ENCODE peak calls at places on chromosomes 13 and 19, in nine cellular contexts. C is lower lobe of right lung; S is GM23338; O is right atrium auricular region; M is heart right ventricle; E is WERI-Rb-1; P is mammary epithelial cell; B is HL-60; H is CD4-positive, CD25-positive, alpha-beta regulatory T cell. R is an unnamed sample.

GRCh38 chr19:58563034-58563573 is 4.7 kb upstream of the UBE2M start:
- DNase-seq in O (no peak), B (no peak), E (peak), H (no peak), M (no peak), S (peak), C (no peak), P (peak), R (no peak)

GRCh38 chr19:41430907-41431306 is 3.7 kb upstream of the B3GNT8 start:
- DNase-seq in H (no peak), O (no peak), E (no peak), C (no peak), P (no peak), S (no peak), M (no peak), B (no peak), R (no peak)

GRCh38 chr13:27360562-27360961 is 63.9 kb upstream of the GTF3A start:
- DNase-seq in B (no peak), S (no peak), P (no peak), C (no peak), O (no peak), H (no peak), E (no peak), M (no peak), R (no peak)

GRCh38 chr13:99982021-99982740 is 597 bp downstream of the ZIC2 start:
- DNase-seq in S (peak), B (no peak), O (peak), P (peak), M (no peak), E (peak), C (no peak), H (no peak), R (peak)

GRCh38 chr19:38539751-38540150 is 78.0 kb downstream of the MAP4K1 start:
- DNase-seq in P (no peak), M (no peak), C (no peak), O (no peak), E (no peak), B (no peak), H (no peak), S (no peak), R (no peak)

GRCh38 chr13:56352356-56352755 is 788.4 kb upstream of the PRR20A start:
- DNase-seq in O (no peak), M (no peak), S (no peak), B (no peak), H (no peak), C (no peak), P (no peak), E (no peak), R (no peak)

GRCh38 chr13:45782327-45783045 is 69.1 kb downstream of the SIAH3 start:
- DNase-seq in O (no peak), E (no peak), P (no peak), S (no peak), M (no peak), C (no peak), H (no peak), B (no peak), R (no peak)

GRCh38 chr13:50129923-50130685 is 114.9 kb downstream of the KCNRG start:
- DNase-seq in O (no peak), H (peak), S (peak), P (no peak), M (peak), C (peak), E (no peak), B (no peak), R (peak)

GRCh38 chr13:77565635-77566034 is 30.1 kb downstream of the SCEL start:
- DNase-seq in B (no peak), H (peak), P (peak), M (no peak), O (no peak), C (no peak), S (peak), E (no peak), R (no peak)

GRCh38 chr13:30004204-30004603 is 153.8 kb upstream of the UBL3 start:
- DNase-seq in M (no peak), E (no peak), C (no peak), B (peak), P (peak), O (peak), H (peak), S (no peak), R (no peak)

GRCh38 chr19:58182989-58183821 is at the start of gene ZNF274:
- DNase-seq in S (peak), O (peak), P (peak), M (peak), C (peak), B (peak), H (peak), E (peak), R (peak)

GRCh38 chr19:11814707-11815050 is 606 bp downstream of the ZNF440 start:
- DNase-seq in S (peak), E (no peak), H (peak), C (no peak), B (peak), M (no peak), P (peak), O (no peak), R (no peak)

GRCh38 chr13:47886314-47886713 is 114.8 kb downstream of the SUCLA2 start:
- DNase-seq in M (no peak), H (peak), E (no peak), P (no peak), B (no peak), S (no peak), C (no peak), O (no peak), R (no peak)

GRCh38 chr13:102487330-102487729 is 85.5 kb upstream of the FGF14 start:
- DNase-seq in S (no peak), B (no peak), H (no peak), C (no peak), M (no peak), O (no peak), E (no peak), P (no peak), R (no peak)

GRCh38 chr19:17340302-17340870 is 3.0 kb downstream of the GTPBP3 start:
- DNase-seq in M (no peak), E (no peak), C (no peak), B (no peak), O (no peak), P (no peak), S (peak), H (no peak), R (peak)

GRCh38 chr19:18697680-18698079 is 14.2 kb downstream of the CRTC1 start:
- DNase-seq in B (no peak), M (no peak), E (no peak), O (no peak), C (peak), H (no peak), S (no peak), P (no peak), R (no peak)

GRCh38 chr19:55080121-55080914 is 4.6 kb downstream of the EPS8L1 start:
- DNase-seq in C (peak), B (peak), O (no peak), S (peak), E (peak), H (peak), P (peak), M (peak), R (no peak)

GRCh38 chr19:6971366-6971765 is 49.9 kb downstream of the MBD3L2B start:
- DNase-seq in S (no peak), B (no peak), C (no peak), O (no peak), E (no peak), P (peak), H (no peak), M (no peak), R (no peak)

GRCh38 chr19:1066251-1066747 is 668 bp upstream of the ARHGAP45 start:
- DNase-seq in S (peak), M (no peak), E (no peak), C (peak), B (no peak), H (no peak), O (no peak), P (no peak), R (no peak)

GRCh38 chr13:73001971-73002370 is 56.8 kb upstream of the KLF5 start:
- DNase-seq in O (no peak), M (no peak), E (no peak), C (no peak), B (no peak), P (no peak), S (no peak), H (no peak), R (no peak)

GRCh38 chr13:25286308-25286968 is 850 bp downstream of the MTMR6 start:
- DNase-seq in H (peak), M (peak), C (no peak), E (no peak), S (peak), O (no peak), B (peak), P (peak), R (peak)

GRCh38 chr19:6318772-6319171 is 14.6 kb downstream of the ACER1 start:
- DNase-seq in S (no peak), B (no peak), H (no peak), M (no peak), O (no peak), C (no peak), E (no peak), P (peak), R (no peak)

GRCh38 chr13:40379186-40379585 is 287.3 kb downstream of the FOXO1 start:
- DNase-seq in E (no peak), B (no peak), C (no peak), H (no peak), S (no peak), O (no peak), M (no peak), P (no peak), R (no peak)

GRCh38 chr19:55014714-55015113 is 23.4 kb downstream of the GP6 start:
- DNase-seq in E (no peak), M (peak), O (no peak), H (peak), C (no peak), P (no peak), B (no peak), S (no peak), R (no peak)

GRCh38 chr13:21663197-21663596 is 7.7 kb upstream of the FGF9 start:
- DNase-seq in O (no peak), E (no peak), S (no peak), M (no peak), C (no peak), B (no peak), H (no peak), P (peak), R (no peak)

GRCh38 chr19:4714016-4714415 is 9.6 kb downstream of the DPP9 start:
- DNase-seq in S (no peak), E (no peak), P (no peak), M (no peak), O (no peak), B (no peak), H (no peak), C (no peak), R (no peak)
- H3K4me3 ChIP-seq in S (no peak), E (no peak), P (no peak), M (no peak), O (no peak), B (no peak), H (no peak), C (no peak), R (no peak)

DNA sequence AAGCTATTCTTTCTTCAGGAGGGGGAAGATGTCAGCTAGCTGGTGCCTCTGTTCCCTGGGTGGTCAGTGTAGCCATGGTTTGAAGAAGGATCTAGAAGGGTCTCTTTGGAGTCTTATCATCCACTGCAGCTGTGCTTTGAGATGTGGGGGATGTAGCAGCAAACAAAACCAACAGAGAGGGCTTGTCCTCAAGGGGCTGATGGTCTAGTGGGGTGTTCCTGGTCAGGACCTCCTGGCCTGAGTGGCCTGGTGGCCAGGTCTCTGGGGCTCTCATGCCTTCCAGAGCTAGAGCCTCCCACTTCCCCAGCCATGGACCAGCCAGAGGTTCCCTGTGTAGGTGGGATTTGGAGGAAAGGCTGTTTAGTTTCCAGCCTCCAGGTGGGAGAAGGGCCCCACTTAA is 40.3 kb downstream of the LYL1 start:
- DNase-seq in E (no peak), M (no peak), S (no peak), C (no peak), P (no peak), B (no peak), H (no peak), O (no peak), R (no peak)
- H3K27ac ChIP-seq in E (no peak), M (peak), S (no peak), C (peak), P (no peak), B (no peak), H (no peak), O (peak), R (no peak)

GRCh38 chr19:30670011-30670329 is 297.8 kb downstream of the ZNF536 start:
- DNase-seq in H (no peak), P (no peak), O (no peak), E (peak), B (no peak), M (no peak), C (no peak), S (peak), R (no peak)

GRCh38 chr19:30667746-30668145 is 295.6 kb downstream of the ZNF536 start:
- DNase-seq in B (no peak), S (no peak), C (no peak), M (no peak), P (no peak), E (no peak), H (no peak), O (no peak), R (no peak)

GRCh38 chr19:30668521-30669155 is 296.5 kb downstream of the ZNF536 start:
- DNase-seq in O (no peak), C (no peak), H (no peak), B (no peak), E (no peak), P (no peak), M (no peak), S (no peak), R (no peak)

GRCh38 chr19:30670562-30671513 is 298.7 kb downstream of the ZNF536 start:
- DNase-seq in O (no peak), E (no peak), S (no peak), P (no peak), B (no peak), C (no peak), H (no peak), M (no peak), R (no peak)

DNA sequence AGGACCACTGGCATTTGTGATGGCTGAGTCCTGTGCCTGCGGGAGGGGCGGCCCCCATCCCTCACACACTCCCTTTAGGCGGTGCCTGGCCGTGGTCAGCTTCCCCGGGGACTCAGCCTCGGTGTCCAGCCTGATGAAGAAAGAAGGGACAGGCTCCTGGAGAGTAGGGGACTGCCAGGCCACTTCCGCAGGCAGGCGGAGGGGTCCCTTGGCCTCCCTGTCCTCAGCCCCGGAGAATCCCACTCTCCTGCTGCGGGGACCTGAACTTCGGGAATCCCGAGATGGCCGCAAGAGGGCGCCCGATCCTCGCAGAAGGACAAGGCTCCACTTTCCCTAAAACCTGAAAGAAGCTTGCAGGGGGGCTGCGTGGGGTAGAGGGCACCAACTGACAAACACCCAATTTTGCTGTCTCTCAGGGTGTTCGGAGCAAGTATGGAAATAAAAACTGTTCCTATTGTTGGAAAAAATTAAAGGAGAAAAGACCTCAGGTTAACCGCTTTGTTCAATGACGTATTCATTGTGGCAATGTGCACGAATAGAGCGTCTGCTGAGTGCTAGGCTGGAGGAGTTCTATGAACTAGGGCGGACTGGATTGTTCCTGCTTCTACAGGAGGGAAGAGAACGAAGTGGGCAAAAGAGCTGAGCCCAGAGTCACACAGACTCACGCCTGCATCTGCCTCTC is 297.3 kb downstream of the ZNF536 start:
- DNase-seq in C (peak), M (peak), B (peak), S (peak), H (peak), E (peak), P (peak), O (no peak), R (peak)
- H3K4me3 ChIP-seq in C (no peak), M (no peak), B (no peak), S (peak), H (no peak), E (peak), P (no peak), O (no peak), R (no peak)

DNA sequence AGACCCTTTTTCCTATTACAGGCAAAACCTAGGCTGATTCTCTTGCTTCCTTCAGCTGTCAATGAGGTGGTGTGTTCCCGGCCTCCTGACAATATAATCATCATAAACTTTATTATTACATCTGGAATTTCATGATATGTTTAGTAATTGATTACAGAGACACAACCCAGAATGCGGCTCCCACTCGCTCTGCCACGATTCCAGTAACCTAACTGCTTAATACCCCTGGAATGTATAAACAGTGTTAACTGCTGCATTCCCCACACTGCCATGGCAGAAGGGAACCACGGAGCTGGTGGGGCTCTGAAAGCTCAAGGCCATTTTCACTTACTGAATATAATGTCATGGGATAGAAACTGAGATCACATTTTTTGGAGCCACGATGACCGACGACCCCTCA is 17.1 kb downstream of the TSHZ3 start:
- DNase-seq in E (no peak), O (no peak), P (no peak), H (no peak), M (no peak), C (no peak), B (no peak), S (no peak), R (peak)
- H3K27ac ChIP-seq in E (no peak), O (no peak), P (peak), H (no peak), M (no peak), C (no peak), B (no peak), S (no peak), R (peak)

R was measured in SJSA1.